ENCODE peak calls at places on chromosomes 1 and 21, in ten cellular contexts. M, G, B, D, Y, C, U, V, P and I are unnamed samples.

GRCh38 chr1:214228976-214229375 is 52.0 kb upstream of the SMYD2 start:
- DNase-seq in M (no peak), G (no peak), B (peak; percentile 82), D (no peak), Y (no peak), C (no peak), U (no peak), V (no peak), P (no peak), I (no peak)

GRCh38 chr1:158259117-158259516 is 4.9 kb downstream of the CD1A start:
- DNase-seq in M (no peak), G (no peak), B (no peak), D (no peak), Y (no peak), C (no peak), U (no peak), V (no peak), P (no peak), I (no peak)

GRCh38 chr1:150320667-150320978 is 710 bp upstream of the PRPF3 start:
- DNase-seq in M (no peak), G (no peak), B (no peak), D (no peak), Y (no peak), C (no peak), U (no peak), V (no peak), P (peak; percentile 54), I (no peak)

GRCh38 chr1:84406209-84406917 is 8.1 kb downstream of the DNASE2B start:
- DNase-seq in M (no peak), G (peak; percentile 29), B (no peak), D (no peak), Y (no peak), C (peak; percentile 46), U (no peak), V (peak; percentile 53), P (peak; percentile 13), I (no peak)

GRCh38 chr1:41629571-41629970 is 145.1 kb upstream of the EDN2 start:
- DNase-seq in M (no peak), G (no peak), B (no peak), D (no peak), Y (no peak), C (peak; percentile 85), U (no peak), V (no peak), P (no peak), I (no peak)

GRCh38 chr1:220878223-220879081 is 791 bp upstream of the HLX start:
- DNase-seq in M (peak; percentile 20), G (no peak), B (peak; percentile 54), D (no peak), Y (peak; percentile 68), C (no peak), U (no peak), V (no peak), P (no peak), I (peak; percentile 86)

GRCh38 chr1:99675994-99676393 is 30.1 kb downstream of the PALMD start:
- DNase-seq in M (no peak), G (no peak), B (no peak), D (no peak), Y (no peak), C (no peak), U (no peak), V (no peak), P (no peak), I (no peak)

GRCh38 chr1:48048064-48048463 is 50.9 kb upstream of the TRABD2B start:
- DNase-seq in M (no peak), G (no peak), B (peak; percentile 83), D (no peak), Y (no peak), C (peak; percentile 26), U (no peak), V (no peak), P (no peak), I (no peak)

GRCh38 chr1:154193821-154194220 is 1.9 kb upstream of the TPM3 start:
- DNase-seq in M (peak; percentile 44), G (peak; percentile 27), B (no peak), D (peak; percentile 91), Y (no peak), C (no peak), U (no peak), V (no peak), P (no peak), I (no peak)

GRCh38 chr1:59928996-59929395 is 2.4 kb upstream of the CYP2J2 start:
- DNase-seq in M (no peak), G (no peak), B (no peak), D (no peak), Y (no peak), C (no peak), U (no peak), V (no peak), P (no peak), I (no peak)

GRCh38 chr1:180842890-180843289 is 69.8 kb upstream of the KIAA1614 start:
- DNase-seq in M (no peak), G (no peak), B (no peak), D (peak; percentile 16), Y (no peak), C (peak; percentile 19), U (no peak), V (no peak), P (no peak), I (no peak)

GRCh38 chr1:62417351-62417999 is 19.4 kb upstream of the USP1 start:
- DNase-seq in M (no peak), G (no peak), B (no peak), D (no peak), Y (no peak), C (peak; percentile 52), U (no peak), V (no peak), P (no peak), I (no peak)

GRCh38 chr1:64952055-64952699 is 14.2 kb downstream of the JAK1 start:
- DNase-seq in M (no peak), G (no peak), B (no peak), D (no peak), Y (no peak), C (no peak), U (no peak), V (no peak), P (no peak), I (no peak)

GRCh38 chr1:64948905-64949833 is 17.2 kb downstream of the JAK1 start:
- DNase-seq in M (no peak), G (no peak), B (no peak), D (no peak), Y (no peak), C (no peak), U (no peak), V (peak; percentile 38), P (peak; percentile 66), I (no peak)

GRCh38 chr1:64944913-64945312 is 21.4 kb downstream of the JAK1 start:
- DNase-seq in M (no peak), G (no peak), B (no peak), D (no peak), Y (no peak), C (no peak), U (no peak), V (no peak), P (no peak), I (no peak)

GRCh38 chr1:64950284-64950809 is 16.0 kb downstream of the JAK1 start:
- DNase-seq in M (no peak), G (no peak), B (no peak), D (no peak), Y (no peak), C (no peak), U (no peak), V (no peak), P (no peak), I (no peak)

GRCh38 chr1:64948216-64948615 is 18.1 kb downstream of the JAK1 start:
- DNase-seq in M (no peak), G (no peak), B (no peak), D (no peak), Y (no peak), C (no peak), U (no peak), V (no peak), P (no peak), I (no peak)
- H3K27ac ChIP-seq in M (no peak overlapping the region), G (peak overlapping the region; percentile 64), B (no peak overlapping the region), D (no peak overlapping the region), Y (no peak overlapping the region), C (no peak overlapping the region), U (no peak overlapping the region), V (no peak overlapping the region), P (no peak overlapping the region), I (no peak overlapping the region)

GRCh38 chr21:42878678-42878992 is 704 bp downstream of the WDR4 start:
- DNase-seq in M (no peak), G (no peak), B (no peak), D (no peak), Y (no peak), C (no peak), U (no peak), V (no peak), P (no peak), I (no peak)

GRCh38 chr21:42880352-42880751 is 1.0 kb upstream of the WDR4 start:
- DNase-seq in M (no peak), G (no peak), B (no peak), D (no peak), Y (no peak), C (no peak), U (no peak), V (no peak), P (no peak), I (no peak)

GRCh38 chr21:42883921-42884320 is 4.6 kb upstream of the WDR4 start:
- DNase-seq in M (no peak), G (no peak), B (no peak), D (no peak), Y (no peak), C (no peak), U (no peak), V (no peak), P (no peak), I (no peak)

GRCh38 chr21:42878993-42879787 is at the start of gene WDR4:
- DNase-seq in M (peak; percentile 98), G (peak; percentile 97), B (peak; percentile 97), D (peak; percentile 97), Y (peak; percentile 98), C (peak; percentile 97), U (peak; percentile 98), V (peak; percentile 93), P (peak; percentile 99), I (peak; percentile 98)
- TF ChIP-seq POLR2A in M (peak; percentile 80), G (peak; percentile 88), B (no peak), D (peak; percentile 63), Y (peak; percentile 80), C (peak; percentile 83), U (peak; percentile 55), V (peak; percentile 95), P (peak; percentile 96), I (peak; percentile 82)

DNA sequence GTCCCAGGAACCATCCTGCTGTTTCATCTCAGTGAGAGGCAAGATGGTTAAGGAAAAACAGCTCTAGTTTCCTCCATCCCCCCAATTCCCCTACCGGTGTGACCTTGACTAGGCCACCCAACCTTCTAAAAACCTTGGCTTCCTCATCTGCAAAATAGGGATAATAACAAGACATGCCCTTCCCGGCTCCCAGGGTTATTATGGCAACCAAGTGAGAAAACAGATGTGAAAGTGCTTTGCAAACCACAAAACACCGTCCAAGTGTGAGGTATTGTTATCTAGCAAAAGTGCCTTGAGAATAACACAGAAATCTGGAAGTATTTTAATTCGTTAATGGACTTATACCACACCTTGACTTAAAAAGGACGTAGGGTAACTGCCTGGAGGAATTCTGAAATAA is 62.7 kb downstream of the ITPKB start:
- DNase-seq in M (no peak), G (no peak), B (no peak), D (no peak), Y (no peak), C (no peak), U (no peak), V (no peak), P (no peak), I (peak; percentile 51)
- H3K4me3 ChIP-seq in M (no peak overlapping the region), G (no peak overlapping the region), B (no peak overlapping the region), D (no peak overlapping the region), Y (no peak overlapping the region), C (no peak overlapping the region), U (no peak overlapping the region), V (no peak overlapping the region), P (no peak overlapping the region), I (no peak overlapping the region)

GRCh38 chr1:162736184-162736583 is 54.3 kb upstream of the HSD17B7 start:
- DNase-seq in M (no peak), G (no peak), B (no peak), D (no peak), Y (no peak), C (no peak), U (no peak), V (no peak), P (no peak), I (no peak)
- H3K27ac ChIP-seq in M (peak overlapping the region; percentile 43), G (no peak overlapping the region), B (no peak overlapping the region), D (no peak overlapping the region), Y (no peak overlapping the region), C (no peak overlapping the region), U (no peak overlapping the region), V (no peak overlapping the region), P (no peak overlapping the region), I (peak overlapping the region; percentile 64)